ENCODE peak calls at places on chromosomes 5 and 9, in seven cellular contexts. One of them, this sample, is unnamed.
A peak's percentile ranks its signal among the peaks of the same experiment; 100 is the strongest.

GRCh38 chr5:61162832-61163567 is 732 bp upstream of the SMIM15 start:
- DNase-seq in left ventricle myocardium superior: no peak
- DNase-seq in epithelial cell of prostate: peak; percentile 37
- DNase-seq in naive thymus-derived CD4-positive, alpha-beta T cell: no peak
- DNase-seq in stimulated activated CD4-positive, alpha-beta T cell treated with anti-CD3 and anti-CD28 coated beads, Interleukin-2, amount 100 ng/mL, for 48 hours: no peak
- DNase-seq in fibroblast of mammary gland: peak; percentile 33
- DNase-seq in substantia nigra: no peak
- DNase-seq in this sample: peak; percentile 38

GRCh38 chr5:140345919-140346347 is 470 bp downstream of the HBEGF start:
- DNase-seq in stimulated activated CD4-positive, alpha-beta T cell treated with anti-CD3 and anti-CD28 coated beads, Interleukin-2, amount 100 ng/mL, for 48 hours: peak; percentile 18
- DNase-seq in naive thymus-derived CD4-positive, alpha-beta T cell: no peak
- DNase-seq in substantia nigra: peak; percentile 72
- DNase-seq in left ventricle myocardium superior: peak; percentile 87
- DNase-seq in fibroblast of mammary gland: peak; percentile 63
- DNase-seq in epithelial cell of prostate: no peak
- DNase-seq in this sample: peak; percentile 63

GRCh38 chr5:147455321-147455720 is 54.5 kb downstream of the DPYSL3 start:
- DNase-seq in stimulated activated CD4-positive, alpha-beta T cell treated with anti-CD3 and anti-CD28 coated beads, Interleukin-2, amount 100 ng/mL, for 48 hours: no peak
- DNase-seq in epithelial cell of prostate: no peak
- DNase-seq in naive thymus-derived CD4-positive, alpha-beta T cell: no peak
- DNase-seq in substantia nigra: no peak
- DNase-seq in fibroblast of mammary gland: peak; percentile 94
- DNase-seq in left ventricle myocardium superior: no peak
- DNase-seq in this sample: peak; percentile 63

GRCh38 chr5:172806897-172807672 is 27.0 kb upstream of the ERGIC1 start:
- DNase-seq in substantia nigra: peak; percentile 21
- DNase-seq in epithelial cell of prostate: peak; percentile 75
- DNase-seq in naive thymus-derived CD4-positive, alpha-beta T cell: peak; percentile 24
- DNase-seq in fibroblast of mammary gland: peak; percentile 90
- DNase-seq in stimulated activated CD4-positive, alpha-beta T cell treated with anti-CD3 and anti-CD28 coated beads, Interleukin-2, amount 100 ng/mL, for 48 hours: peak; percentile 87
- DNase-seq in left ventricle myocardium superior: peak; percentile 86
- DNase-seq in this sample: peak; percentile 88

GRCh38 chr5:142316051-142316450 is 8.8 kb downstream of the SPRY4 start:
- DNase-seq in left ventricle myocardium superior: no peak
- DNase-seq in substantia nigra: no peak
- DNase-seq in stimulated activated CD4-positive, alpha-beta T cell treated with anti-CD3 and anti-CD28 coated beads, Interleukin-2, amount 100 ng/mL, for 48 hours: no peak
- DNase-seq in epithelial cell of prostate: no peak
- DNase-seq in naive thymus-derived CD4-positive, alpha-beta T cell: peak; percentile 27
- DNase-seq in fibroblast of mammary gland: peak; percentile 57
- DNase-seq in this sample: peak; percentile 33

GRCh38 chr5:1912951-1913565 is 30.3 kb upstream of the IRX4 start:
- DNase-seq in naive thymus-derived CD4-positive, alpha-beta T cell: no peak
- DNase-seq in left ventricle myocardium superior: no peak
- DNase-seq in substantia nigra: no peak
- DNase-seq in fibroblast of mammary gland: no peak
- DNase-seq in epithelial cell of prostate: no peak
- DNase-seq in stimulated activated CD4-positive, alpha-beta T cell treated with anti-CD3 and anti-CD28 coated beads, Interleukin-2, amount 100 ng/mL, for 48 hours: no peak
- DNase-seq in this sample: no peak

GRCh38 chr9:3856592-3856991 is 330.8 kb upstream of the RFX3 start:
- DNase-seq in left ventricle myocardium superior: no peak
- DNase-seq in substantia nigra: no peak
- DNase-seq in naive thymus-derived CD4-positive, alpha-beta T cell: no peak
- DNase-seq in stimulated activated CD4-positive, alpha-beta T cell treated with anti-CD3 and anti-CD28 coated beads, Interleukin-2, amount 100 ng/mL, for 48 hours: no peak
- DNase-seq in fibroblast of mammary gland: peak; percentile 53
- DNase-seq in epithelial cell of prostate: no peak
- DNase-seq in this sample: peak; percentile 51

GRCh38 chr5:151080620-151081425 is at the start of gene TNIP1:
- DNase-seq in left ventricle myocardium superior: peak; percentile 97
- DNase-seq in substantia nigra: peak; percentile 92
- DNase-seq in naive thymus-derived CD4-positive, alpha-beta T cell: peak; percentile 88
- DNase-seq in fibroblast of mammary gland: peak; percentile 78
- DNase-seq in stimulated activated CD4-positive, alpha-beta T cell treated with anti-CD3 and anti-CD28 coated beads, Interleukin-2, amount 100 ng/mL, for 48 hours: peak; percentile 97
- DNase-seq in epithelial cell of prostate: peak; percentile 62
- DNase-seq in this sample: peak; percentile 90

GRCh38 chr5:1967716-1968115 is 85.0 kb upstream of the IRX4 start:
- DNase-seq in substantia nigra: no peak
- DNase-seq in fibroblast of mammary gland: no peak
- DNase-seq in stimulated activated CD4-positive, alpha-beta T cell treated with anti-CD3 and anti-CD28 coated beads, Interleukin-2, amount 100 ng/mL, for 48 hours: no peak
- DNase-seq in naive thymus-derived CD4-positive, alpha-beta T cell: no peak
- DNase-seq in epithelial cell of prostate: no peak
- DNase-seq in left ventricle myocardium superior: no peak
- DNase-seq in this sample: no peak

GRCh38 chr5:66406761-66407289 is 189.4 kb upstream of the MAST4 start:
- DNase-seq in epithelial cell of prostate: no peak
- DNase-seq in substantia nigra: no peak
- DNase-seq in fibroblast of mammary gland: no peak
- DNase-seq in naive thymus-derived CD4-positive, alpha-beta T cell: no peak
- DNase-seq in stimulated activated CD4-positive, alpha-beta T cell treated with anti-CD3 and anti-CD28 coated beads, Interleukin-2, amount 100 ng/mL, for 48 hours: no peak
- DNase-seq in left ventricle myocardium superior: no peak
- DNase-seq in this sample: peak; percentile 6

GRCh38 chr9:112120471-112120925 is 54.6 kb downstream of the SUSD1 start:
- DNase-seq in substantia nigra: no peak
- DNase-seq in stimulated activated CD4-positive, alpha-beta T cell treated with anti-CD3 and anti-CD28 coated beads, Interleukin-2, amount 100 ng/mL, for 48 hours: no peak
- DNase-seq in epithelial cell of prostate: no peak
- DNase-seq in left ventricle myocardium superior: no peak
- DNase-seq in fibroblast of mammary gland: no peak
- DNase-seq in naive thymus-derived CD4-positive, alpha-beta T cell: no peak
- DNase-seq in this sample: peak; percentile 7

GRCh38 chr9:126480810-126481209 is 132.9 kb upstream of the LMX1B start:
- DNase-seq in naive thymus-derived CD4-positive, alpha-beta T cell: no peak
- DNase-seq in epithelial cell of prostate: no peak
- DNase-seq in substantia nigra: no peak
- DNase-seq in fibroblast of mammary gland: no peak
- DNase-seq in left ventricle myocardium superior: no peak
- DNase-seq in stimulated activated CD4-positive, alpha-beta T cell treated with anti-CD3 and anti-CD28 coated beads, Interleukin-2, amount 100 ng/mL, for 48 hours: no peak
- DNase-seq in this sample: no peak

GRCh38 chr5:69432412-69433206 is 17.7 kb downstream of the MARVELD2 start:
- DNase-seq in substantia nigra: no peak
- DNase-seq in left ventricle myocardium superior: no peak
- DNase-seq in naive thymus-derived CD4-positive, alpha-beta T cell: no peak
- DNase-seq in stimulated activated CD4-positive, alpha-beta T cell treated with anti-CD3 and anti-CD28 coated beads, Interleukin-2, amount 100 ng/mL, for 48 hours: no peak
- DNase-seq in epithelial cell of prostate: no peak
- DNase-seq in fibroblast of mammary gland: no peak
- DNase-seq in this sample: no peak

GRCh38 chr5:1799110-1799601 is 481 bp downstream of the MRPL36 start:
- DNase-seq in epithelial cell of prostate: no peak
- DNase-seq in substantia nigra: no peak
- DNase-seq in naive thymus-derived CD4-positive, alpha-beta T cell: peak; percentile 10
- DNase-seq in fibroblast of mammary gland: peak; percentile 43
- DNase-seq in stimulated activated CD4-positive, alpha-beta T cell treated with anti-CD3 and anti-CD28 coated beads, Interleukin-2, amount 100 ng/mL, for 48 hours: no peak
- DNase-seq in left ventricle myocardium superior: no peak
- DNase-seq in this sample: peak; percentile 32

GRCh38 chr5:150672237-150672883 is 11.3 kb downstream of the MYOZ3 start:
- DNase-seq in naive thymus-derived CD4-positive, alpha-beta T cell: no peak
- DNase-seq in stimulated activated CD4-positive, alpha-beta T cell treated with anti-CD3 and anti-CD28 coated beads, Interleukin-2, amount 100 ng/mL, for 48 hours: peak; percentile 17
- DNase-seq in epithelial cell of prostate: peak; percentile 57
- DNase-seq in substantia nigra: no peak
- DNase-seq in fibroblast of mammary gland: peak; percentile 11
- DNase-seq in left ventricle myocardium superior: peak; percentile 66
- DNase-seq in this sample: peak; percentile 58

GRCh38 chr9:100213730-100214477 is 114.9 kb downstream of the INVS start:
- DNase-seq in fibroblast of mammary gland: peak; percentile 15
- DNase-seq in stimulated activated CD4-positive, alpha-beta T cell treated with anti-CD3 and anti-CD28 coated beads, Interleukin-2, amount 100 ng/mL, for 48 hours: no peak
- DNase-seq in naive thymus-derived CD4-positive, alpha-beta T cell: no peak
- DNase-seq in epithelial cell of prostate: no peak
- DNase-seq in substantia nigra: no peak
- DNase-seq in left ventricle myocardium superior: no peak
- DNase-seq in this sample: peak; percentile 60

GRCh38 chr9:78032599-78033457 is 1.2 kb upstream of the GNAQ start:
- DNase-seq in stimulated activated CD4-positive, alpha-beta T cell treated with anti-CD3 and anti-CD28 coated beads, Interleukin-2, amount 100 ng/mL, for 48 hours: no peak
- DNase-seq in naive thymus-derived CD4-positive, alpha-beta T cell: peak; percentile 57
- DNase-seq in left ventricle myocardium superior: no peak
- DNase-seq in substantia nigra: no peak
- DNase-seq in fibroblast of mammary gland: no peak
- DNase-seq in epithelial cell of prostate: no peak
- DNase-seq in this sample: peak; percentile 60

GRCh38 chr9:136534396-136534795 is 11.5 kb downstream of the NOTCH1 start:
- DNase-seq in stimulated activated CD4-positive, alpha-beta T cell treated with anti-CD3 and anti-CD28 coated beads, Interleukin-2, amount 100 ng/mL, for 48 hours: no peak
- DNase-seq in substantia nigra: no peak
- DNase-seq in epithelial cell of prostate: no peak
- DNase-seq in fibroblast of mammary gland: no peak
- DNase-seq in left ventricle myocardium superior: no peak
- DNase-seq in naive thymus-derived CD4-positive, alpha-beta T cell: no peak
- DNase-seq in this sample: no peak

GRCh38 chr5:170355601-170356098 is 33.5 kb downstream of the KCNMB1 start:
- DNase-seq in substantia nigra: no peak
- DNase-seq in stimulated activated CD4-positive, alpha-beta T cell treated with anti-CD3 and anti-CD28 coated beads, Interleukin-2, amount 100 ng/mL, for 48 hours: no peak
- DNase-seq in epithelial cell of prostate: no peak
- DNase-seq in fibroblast of mammary gland: no peak
- DNase-seq in naive thymus-derived CD4-positive, alpha-beta T cell: no peak
- DNase-seq in left ventricle myocardium superior: no peak
- DNase-seq in this sample: no peak

GRCh38 chr9:127572961-127573727 is 38.9 kb upstream of the STXBP1 start:
- DNase-seq in fibroblast of mammary gland: peak; percentile 86
- DNase-seq in naive thymus-derived CD4-positive, alpha-beta T cell: no peak
- DNase-seq in stimulated activated CD4-positive, alpha-beta T cell treated with anti-CD3 and anti-CD28 coated beads, Interleukin-2, amount 100 ng/mL, for 48 hours: no peak
- DNase-seq in epithelial cell of prostate: no peak
- DNase-seq in substantia nigra: no peak
- DNase-seq in left ventricle myocardium superior: no peak
- DNase-seq in this sample: peak; percentile 80

GRCh38 chr9:135502873-135503321 is 2.4 kb downstream of the MRPS2 start:
- DNase-seq in left ventricle myocardium superior: peak; percentile 21
- DNase-seq in fibroblast of mammary gland: no peak
- DNase-seq in epithelial cell of prostate: no peak
- DNase-seq in stimulated activated CD4-positive, alpha-beta T cell treated with anti-CD3 and anti-CD28 coated beads, Interleukin-2, amount 100 ng/mL, for 48 hours: no peak
- DNase-seq in substantia nigra: no peak
- DNase-seq in naive thymus-derived CD4-positive, alpha-beta T cell: no peak
- DNase-seq in this sample: no peak

GRCh38 chr9:106588601-106589000 is 274.4 kb upstream of the ZNF462 start:
- DNase-seq in left ventricle myocardium superior: no peak
- DNase-seq in fibroblast of mammary gland: peak; percentile 7
- DNase-seq in naive thymus-derived CD4-positive, alpha-beta T cell: no peak
- DNase-seq in stimulated activated CD4-positive, alpha-beta T cell treated with anti-CD3 and anti-CD28 coated beads, Interleukin-2, amount 100 ng/mL, for 48 hours: no peak
- DNase-seq in substantia nigra: no peak
- DNase-seq in epithelial cell of prostate: peak; percentile 41
- DNase-seq in this sample: peak; percentile 53